ENCODE peak calls at places on chromosomes 7 and 10, in eight cellular contexts. J, U, A, I, V, O, T and F are unnamed samples.

GRCh38 chr10:1214882-1215540 is 158.8 kb downstream of the WDR37 start:
- DNase-seq in J (no peak), U (no peak), A (no peak), I (no peak), V (no peak), O (peak; percentile 51), T (no peak), F (no peak)

GRCh38 chr7:21103426-21104123 is 316.9 kb upstream of the SP8 start:
- DNase-seq in J (no peak), U (no peak), A (no peak), I (no peak), V (no peak), O (no peak), T (no peak), F (no peak)

GRCh38 chr7:38306914-38307313 is 33.5 kb upstream of the TARP start:
- DNase-seq in J (no peak), U (no peak), A (no peak), I (peak; percentile 51), V (no peak), O (no peak), T (no peak), F (no peak)

GRCh38 chr7:98836811-98837631 is 32.8 kb downstream of the TMEM130 start:
- DNase-seq in J (peak; percentile 58), U (no peak), A (peak; percentile 38), I (peak; percentile 22), V (peak; percentile 77), O (no peak), T (peak; percentile 19), F (no peak)

GRCh38 chr7:149882264-149883048 is 8.7 kb downstream of the ATP6V0E2 start:
- DNase-seq in J (no peak), U (no peak), A (peak; percentile 61), I (no peak), V (peak; percentile 3), O (no peak), T (no peak), F (no peak)

GRCh38 chr7:39125849-39126248 is 148.1 kb downstream of the POU6F2 start:
- DNase-seq in J (no peak), U (no peak), A (no peak), I (no peak), V (no peak), O (no peak), T (no peak), F (no peak)

GRCh38 chr10:79445217-79445707 is at the start of gene ZCCHC24:
- DNase-seq in J (peak; percentile 67), U (no peak), A (no peak), I (peak; percentile 50), V (no peak), O (peak; percentile 86), T (peak; percentile 60), F (no peak)

GRCh38 chr10:132102071-132102716 is 36.4 kb downstream of the JAKMIP3 start:
- DNase-seq in J (no peak), U (no peak), A (no peak), I (no peak), V (no peak), O (no peak), T (no peak), F (no peak)

GRCh38 chr7:152200395-152200794 is 174.9 kb downstream of the GALNT11 start:
- DNase-seq in J (no peak), U (no peak), A (no peak), I (no peak), V (no peak), O (no peak), T (no peak), F (no peak)

GRCh38 chr10:60572511-60573194 is 183.0 kb upstream of the ANK3 start:
- DNase-seq in J (no peak), U (no peak), A (peak; percentile 63), I (no peak), V (peak; percentile 66), O (no peak), T (peak; percentile 18), F (no peak)

GRCh38 chr7:80335473-80336232 is 176.2 kb downstream of the GNAT3 start:
- DNase-seq in J (no peak), U (no peak), A (peak; percentile 42), I (no peak), V (peak; percentile 76), O (no peak), T (no peak), F (no peak)

GRCh38 chr7:122255454-122255853 is 49.1 kb downstream of the FEZF1 start:
- DNase-seq in J (no peak), U (no peak), A (no peak), I (no peak), V (no peak), O (no peak), T (no peak), F (no peak)

GRCh38 chr7:34675749-34676374 is 17.8 kb downstream of the NPSR1 start:
- DNase-seq in J (peak; percentile 21), U (peak; percentile 9), A (peak; percentile 24), I (peak; percentile 30), V (peak; percentile 19), O (no peak), T (no peak), F (no peak)

GRCh38 chr10:93110472-93111146 is 36.9 kb downstream of the CYP26A1 start:
- DNase-seq in J (peak; percentile 45), U (peak; percentile 55), A (no peak), I (no peak), V (no peak), O (no peak), T (no peak), F (no peak)

GRCh38 chr10:93113042-93113441 is 39.3 kb downstream of the CYP26A1 start:
- DNase-seq in J (no peak), U (no peak), A (no peak), I (no peak), V (peak; percentile 32), O (no peak), T (no peak), F (no peak)

GRCh38 chr10:93121311-93121710 is 47.6 kb downstream of the CYP26A1 start:
- DNase-seq in J (no peak), U (no peak), A (no peak), I (no peak), V (no peak), O (no peak), T (no peak), F (no peak)

DNA sequence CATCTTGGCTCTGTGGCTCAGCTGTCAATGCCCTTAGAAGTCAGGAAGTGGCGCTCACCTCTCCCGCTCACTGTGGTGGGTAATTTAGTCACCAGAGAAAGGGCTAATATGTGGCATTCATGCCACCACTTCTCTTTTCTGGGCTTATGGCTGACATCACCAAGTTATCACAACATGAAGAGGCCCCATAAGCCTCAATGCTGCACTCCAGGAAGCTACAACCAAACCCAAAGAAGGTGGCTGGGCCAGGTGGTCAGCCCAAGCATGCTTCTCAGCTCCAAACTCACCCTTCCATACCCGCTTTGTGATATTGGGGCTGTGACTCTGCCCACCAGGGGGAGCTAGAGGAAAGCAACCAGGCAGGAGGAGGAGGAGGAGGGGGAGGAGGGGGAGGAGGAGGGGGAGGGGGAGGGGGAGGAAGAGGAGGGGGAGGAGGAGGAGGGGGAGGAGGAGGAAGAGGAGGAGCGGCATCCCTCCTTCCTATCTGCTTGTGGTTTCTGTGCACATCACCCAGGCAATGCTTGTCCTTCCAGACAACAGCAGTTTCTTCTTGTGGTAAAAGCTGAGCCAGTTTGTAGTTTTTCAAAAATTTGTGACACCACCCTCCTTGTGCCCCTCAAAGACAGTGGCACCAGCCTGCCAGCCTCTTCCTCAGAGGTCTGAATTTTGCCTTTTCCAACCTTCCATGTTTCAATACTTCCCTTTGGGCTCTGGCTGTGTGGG is 42.1 kb downstream of the CYP26A1 start:
- DNase-seq in J (peak; percentile 74), U (peak; percentile 32), A (peak; percentile 73), I (peak; percentile 61), V (peak; percentile 56), O (peak; percentile 74), T (peak; percentile 61), F (peak; percentile 74)
- H3K27ac ChIP-seq in J (no peak overlapping the region), U (no peak overlapping the region), A (no peak overlapping the region), I (no peak overlapping the region), V (no peak overlapping the region), O (no peak overlapping the region), T (no peak overlapping the region), F (no peak overlapping the region)

GRCh38 chr7:84336741-84337140 is 142.2 kb upstream of the SEMA3A start:
- DNase-seq in J (no peak), U (no peak), A (peak; percentile 55), I (no peak), V (no peak), O (no peak), T (no peak), F (no peak)
- H3K27ac ChIP-seq in J (no peak overlapping the region), U (no peak overlapping the region), A (peak overlapping the region; percentile 50), I (no peak overlapping the region), V (no peak overlapping the region), O (no peak overlapping the region), T (no peak overlapping the region), F (no peak overlapping the region)

GRCh38 chr10:101087965-101088364 is 26.2 kb downstream of the KAZALD1 start:
- DNase-seq in J (no peak), U (no peak), A (no peak), I (no peak), V (no peak), O (no peak), T (no peak), F (no peak)
- H3K27ac ChIP-seq in J (no peak overlapping the region), U (no peak overlapping the region), A (no peak overlapping the region), I (no peak overlapping the region), V (no peak overlapping the region), O (no peak overlapping the region), T (no peak overlapping the region), F (no peak overlapping the region)

GRCh38 chr7:75573477-75574019 is 81.4 kb downstream of the SPDYE5 start:
- DNase-seq in J (no peak), U (no peak), A (no peak), I (no peak), V (no peak), O (no peak), T (no peak), F (no peak)

GRCh38 chr7:75572814-75573213 is 80.7 kb downstream of the SPDYE5 start:
- DNase-seq in J (no peak), U (no peak), A (no peak), I (no peak), V (no peak), O (no peak), T (no peak), F (no peak)

GRCh38 chr7:75572396-75572795 is 80.3 kb downstream of the SPDYE5 start:
- DNase-seq in J (no peak), U (no peak), A (no peak), I (no peak), V (no peak), O (no peak), T (no peak), F (no peak)

GRCh38 chr7:75567948-75568595 is 76.0 kb downstream of the SPDYE5 start:
- DNase-seq in J (no peak), U (no peak), A (no peak), I (no peak), V (no peak), O (no peak), T (no peak), F (no peak)

DNA sequence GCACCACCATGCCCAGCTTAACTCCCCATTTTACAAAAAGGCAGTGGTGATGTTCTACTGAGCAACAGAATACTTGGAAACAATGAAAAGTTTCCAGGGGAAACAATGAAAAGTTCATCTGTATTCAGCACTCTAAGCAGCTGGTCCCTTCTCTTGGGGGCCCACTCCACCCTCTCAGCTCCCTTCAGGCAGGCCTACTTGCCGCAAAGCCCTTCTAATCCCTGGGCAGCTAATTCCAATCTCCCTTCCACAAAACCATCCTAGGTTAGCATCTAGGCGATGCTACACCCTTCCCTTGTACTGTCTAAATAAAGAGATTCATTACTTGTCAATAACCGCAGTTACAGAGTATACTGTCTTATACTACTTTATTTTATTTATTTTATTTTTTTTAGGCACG is 79.1 kb downstream of the SPDYE5 start:
- DNase-seq in J (no peak), U (no peak), A (no peak), I (no peak), V (no peak), O (no peak), T (no peak), F (no peak)
- H3K27ac ChIP-seq in J (no peak overlapping the region), U (no peak overlapping the region), A (no peak overlapping the region), I (no peak overlapping the region), V (no peak overlapping the region), O (no peak overlapping the region), T (no peak overlapping the region), F (no peak overlapping the region)

GRCh38 chr7:18940577-18941134 is 176.8 kb downstream of the TWIST1 start:
- DNase-seq in J (no peak), U (no peak), A (no peak), I (no peak), V (no peak), O (no peak), T (no peak), F (no peak)
- H3K27ac ChIP-seq in J (no peak overlapping the region), U (no peak overlapping the region), A (no peak overlapping the region), I (no peak overlapping the region), V (no peak overlapping the region), O (no peak overlapping the region), T (no peak overlapping the region), F (no peak overlapping the region)